ENCODE peak calls at places on chromosome 10, in nine cellular contexts. A is GM23338, M is upper lobe of left lung, Z is heart right ventricle, L is ovary, J is PC-3, C is heart left ventricle, E is right cardiac atrium, G is stomach. D is an unnamed sample.
A peak's percentile ranks its signal among the peaks of the same experiment; 100 is the strongest.

GRCh38 chr10:87952612-87953011 is 89.2 kb downstream of the PTEN start:
- DNase-seq in A (no peak), M (no peak), Z (no peak), L (no peak), J (no peak), C (no peak), E (no peak), G (no peak), D (no peak)

GRCh38 chr10:123807444-123808035 is 84.1 kb downstream of the CPXM2 start:
- DNase-seq in A (no peak), M (no peak), Z (no peak), L (no peak), J (no peak), C (no peak), E (no peak), G (no peak), D (no peak)

GRCh38 chr10:132229834-132230556 is 43.2 kb downstream of the DPYSL4 start:
- DNase-seq in A (no peak), M (peak; percentile 86), Z (no peak), L (peak; percentile 59), J (no peak), C (peak; percentile 79), E (peak; percentile 72), G (peak; percentile 30), D (no peak)

GRCh38 chr10:97717627-97718026 is 4.1 kb downstream of the MARVELD1 start:
- DNase-seq in A (no peak), M (no peak), Z (no peak), L (no peak), J (no peak), C (no peak), E (no peak), G (no peak), D (no peak)

GRCh38 chr10:48634198-48634983 is 29.5 kb upstream of the ARHGAP22 start:
- DNase-seq in A (no peak), M (no peak), Z (peak; percentile 66), L (no peak), J (no peak), C (peak; percentile 75), E (peak; percentile 84), G (no peak), D (no peak)

GRCh38 chr10:89845541-89846275 is 144.3 kb downstream of the KIF20B start:
- DNase-seq in A (no peak), M (no peak), Z (no peak), L (no peak), J (peak; percentile 49), C (no peak), E (no peak), G (no peak), D (no peak)

GRCh38 chr10:112783653-112784426 is 166.2 kb upstream of the TCF7L2 start:
- DNase-seq in A (no peak), M (no peak), Z (peak; percentile 7), L (no peak), J (no peak), C (no peak), E (peak; percentile 57), G (no peak), D (no peak)

GRCh38 chr10:12466701-12467100 is 117.4 kb downstream of the CAMK1D start:
- DNase-seq in A (no peak), M (no peak), Z (no peak), L (no peak), J (no peak), C (no peak), E (no peak), G (no peak), D (no peak)

GRCh38 chr10:127547997-127548396 is 1.1 kb upstream of the NPS start:
- DNase-seq in A (no peak), M (no peak), Z (no peak), L (no peak), J (no peak), C (no peak), E (no peak), G (no peak), D (no peak)

GRCh38 chr10:132904169-132904813 is 38.1 kb downstream of the CFAP46 start:
- DNase-seq in A (peak; percentile 70), M (peak; percentile 43), Z (no peak), L (no peak), J (peak; percentile 68), C (peak; percentile 36), E (peak; percentile 38), G (peak; percentile 63), D (no peak)

GRCh38 chr10:103901299-103901698 is 16.7 kb downstream of the STN1 start:
- DNase-seq in A (no peak), M (no peak), Z (no peak), L (no peak), J (no peak), C (no peak), E (no peak), G (no peak), D (no peak)

GRCh38 chr10:73940634-73941221 is 29.8 kb downstream of the PLAU start:
- DNase-seq in A (peak; percentile 91), M (peak; percentile 97), Z (peak; percentile 89), L (peak; percentile 89), J (peak; percentile 100), C (peak; percentile 96), E (peak; percentile 96), G (peak; percentile 86), D (peak; percentile 73)

GRCh38 chr10:110648743-110649651 is 4.9 kb downstream of the RBM20 start:
- DNase-seq in A (no peak), M (no peak), Z (no peak), L (no peak), J (no peak), C (no peak), E (no peak), G (no peak), D (no peak)

GRCh38 chr10:78362406-78363022 is 328.9 kb downstream of the RPS24 start:
- DNase-seq in A (no peak), M (no peak), Z (no peak), L (no peak), J (peak; percentile 35), C (no peak), E (no peak), G (no peak), D (no peak)

GRCh38 chr10:60800918-60801317 is 22.6 kb downstream of the CDK1 start:
- DNase-seq in A (no peak), M (no peak), Z (no peak), L (no peak), J (no peak), C (no peak), E (no peak), G (no peak), D (no peak)

GRCh38 chr10:66555061-66555460 is 370.8 kb upstream of the LRRTM3 start:
- DNase-seq in A (no peak), M (no peak), Z (no peak), L (no peak), J (no peak), C (no peak), E (no peak), G (no peak), D (no peak)

GRCh38 chr10:78515037-78515872 is 481.6 kb downstream of the RPS24 start:
- DNase-seq in A (no peak), M (peak; percentile 16), Z (no peak), L (peak; percentile 69), J (peak; percentile 59), C (no peak), E (peak; percentile 79), G (no peak), D (no peak)

DNA sequence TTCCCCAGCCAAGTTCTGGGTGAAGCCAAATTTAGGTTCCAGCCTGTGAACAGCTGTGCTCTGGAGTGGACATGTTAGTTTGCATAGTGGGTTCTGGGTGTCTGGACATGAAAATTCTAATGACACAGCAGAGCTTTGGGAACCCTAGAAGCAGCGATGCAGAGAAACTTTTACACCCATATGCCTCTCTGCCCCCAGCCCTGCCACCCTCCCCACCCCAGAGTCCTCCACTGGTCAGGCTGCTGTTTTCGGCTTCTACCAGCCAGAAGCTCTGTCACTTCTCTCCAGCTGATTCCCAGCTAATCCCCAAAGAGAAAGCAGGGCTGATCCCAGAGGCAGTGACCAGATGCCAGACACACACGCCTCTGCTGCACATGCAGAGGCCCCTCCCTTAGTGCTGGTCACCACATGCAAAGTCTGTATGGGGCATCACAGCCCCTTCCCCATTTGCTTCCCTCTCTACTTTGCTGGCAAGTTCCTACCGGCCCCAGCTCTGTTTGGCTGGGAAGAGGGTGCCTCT is 8.7 kb upstream of the C10orf105 start:
- DNase-seq in A (no peak), M (no peak), Z (no peak), L (no peak), J (no peak), C (no peak), E (peak; percentile 77), G (no peak), D (no peak)
- H3K4me1 ChIP-seq in A (no peaks in the 10 kb centered on the region), M (peaks cover 46% of the 10 kb centered on the region), Z (peaks cover 50% of the 10 kb centered on the region), L (peaks cover 19% of the 10 kb centered on the region), J (peaks cover 19% of the 10 kb centered on the region), C (peaks cover 36% of the 10 kb centered on the region), E (peaks cover 12% of the 10 kb centered on the region), G (peaks cover 40% of the 10 kb centered on the region), D (peaks cover 86% of the 10 kb centered on the region)

GRCh38 chr10:99328579-99329237 is 448 bp upstream of the CNNM1 start:
- DNase-seq in A (peak; percentile 40), M (no peak), Z (no peak), L (no peak), J (peak; percentile 54), C (no peak), E (no peak), G (no peak), D (no peak)

GRCh38 chr10:99330675-99330924 is 1.4 kb downstream of the CNNM1 start:
- DNase-seq in A (no peak), M (no peak), Z (no peak), L (no peak), J (no peak), C (no peak), E (no peak), G (no peak), D (no peak)

GRCh38 chr10:99329238-99329890 is at the start of gene CNNM1:
- DNase-seq in A (peak; percentile 73), M (peak; percentile 88), Z (no peak), L (peak; percentile 47), J (peak; percentile 45), C (no peak), E (peak; percentile 58), G (no peak), D (no peak)

GRCh38 chr10:99331207-99331803 is 2.1 kb downstream of the CNNM1 start:
- DNase-seq in A (no peak), M (peak; percentile 56), Z (no peak), L (no peak), J (peak; percentile 54), C (no peak), E (no peak), G (no peak), D (no peak)

GRCh38 chr10:99329891-99330674 is 927 bp downstream of the CNNM1 start:
- DNase-seq in A (peak; percentile 59), M (peak; percentile 87), Z (no peak), L (peak; percentile 33), J (peak; percentile 16), C (no peak), E (peak; percentile 56), G (peak; percentile 48), D (no peak)
- H3K4me3 ChIP-seq in A (peak overlapping the region; percentile 62), M (no peak overlapping the region), Z (peak overlapping the region; percentile 38), L (peak overlapping the region; percentile 46), J (peak overlapping the region; percentile 74), C (peak overlapping the region; percentile 42), E (peak overlapping the region; percentile 56), G (peak overlapping the region; percentile 55), D (peak overlapping the region; percentile 40)

GRCh38 chr10:125137601-125138438 is 22.5 kb downstream of the CTBP2 start:
- DNase-seq in A (no peak), M (no peak), Z (no peak), L (no peak), J (no peak), C (no peak), E (peak; percentile 58), G (peak; percentile 84), D (no peak)
- H3K4me1 ChIP-seq in A (peaks cover 89% of the 10 kb centered on the region), M (peaks cover 33% of the 10 kb centered on the region), Z (peaks cover 65% of the 10 kb centered on the region), L (peaks cover 43% of the 10 kb centered on the region), J (no peaks in the 10 kb centered on the region), C (peaks cover 63% of the 10 kb centered on the region), E (peaks cover 15% of the 10 kb centered on the region), G (peaks cover 75% of the 10 kb centered on the region), D (no peaks in the 10 kb centered on the region)

GRCh38 chr10:16491933-16492332 is 29.7 kb downstream of the C1QL3 start:
- DNase-seq in A (no peak), M (no peak), Z (no peak), L (no peak), J (no peak), C (no peak), E (no peak), G (no peak), D (no peak)
- H3K4me3 ChIP-seq in A (no peak overlapping the region), M (no peak overlapping the region), Z (no peak overlapping the region), L (no peak overlapping the region), J (no peak overlapping the region), C (no peak overlapping the region), E (no peak overlapping the region), G (no peak overlapping the region), D (no peak overlapping the region)